ENCODE peak calls at places on chromosome X, in seven cellular contexts. N is fibroblast of the aortic adventitia, R is endothelial cell, B is WTC11, O is psoas muscle, A is Panc1, H is prostate gland. W is an unnamed sample.

GRCh38 chrX:88136328-88136727 is 610.7 kb upstream of the CPXCR1 start:
- DNase-seq in O (no peak), N (no peak), R (no peak), B (no peak), A (no peak), H (no peak), W (no peak)

GRCh38 chrX:43860646-43861370 is 21.4 kb downstream of the MAOB start:
- DNase-seq in H (peak), O (no peak), B (no peak), R (no peak), N (peak), A (no peak), W (no peak)

GRCh38 chrX:141724186-141724585 is 25.6 kb upstream of the SPANXD start:
- DNase-seq in N (no peak), B (no peak), H (no peak), R (no peak), A (no peak), O (no peak), W (no peak)

GRCh38 chrX:18075603-18076002 is 145.1 kb downstream of the BEND2 start:
- DNase-seq in A (no peak), B (no peak), H (no peak), O (no peak), N (no peak), R (no peak), W (no peak)

GRCh38 chrX:103099706-103100105 is 6.8 kb upstream of the NXF3 start:
- DNase-seq in O (no peak), B (no peak), R (no peak), N (no peak), H (no peak), A (no peak), W (no peak)

GRCh38 chrX:66015152-66015827 is 24.6 kb downstream of the VSIG4 start:
- DNase-seq in R (peak), A (no peak), N (no peak), H (no peak), O (no peak), B (no peak), W (peak)

GRCh38 chrX:31440546-31440945 is 368.7 kb upstream of the FTHL17 start:
- DNase-seq in O (no peak), N (no peak), H (no peak), B (no peak), A (no peak), R (no peak), W (no peak)

GRCh38 chrX:13898084-13898483 is 81.2 kb upstream of the GPM6B start:
- DNase-seq in A (no peak), H (no peak), O (no peak), N (peak), B (peak), R (peak), W (no peak)

GRCh38 chrX:122641136-122641535 is 542.9 kb upstream of the GRIA3 start:
- DNase-seq in H (no peak), N (no peak), A (no peak), R (no peak), O (no peak), B (no peak), W (no peak)

GRCh38 chrX:11580789-11581188 is 84.9 kb downstream of the ARHGAP6 start:
- DNase-seq in A (no peak), R (no peak), B (no peak), O (no peak), H (no peak), N (no peak), W (no peak)

GRCh38 chrX:120144178-120144844 is 14.1 kb upstream of the RHOXF2 start:
- DNase-seq in O (no peak), R (no peak), A (no peak), N (no peak), B (peak), H (no peak), W (no peak)

GRCh38 chrX:63761639-63762038 is 23.4 kb downstream of the ARHGEF9 start:
- DNase-seq in A (no peak), R (no peak), O (no peak), B (no peak), H (no peak), N (no peak), W (no peak)

GRCh38 chrX:67100031-67100884 is 443.6 kb upstream of the AR start:
- DNase-seq in A (no peak), N (no peak), R (no peak), H (no peak), B (no peak), O (no peak), W (no peak)

GRCh38 chrX:40784516-40785151 is 49.3 kb upstream of the MED14 start:
- DNase-seq in R (no peak), A (no peak), N (no peak), O (no peak), B (no peak), H (no peak), W (no peak)

GRCh38 chrX:139234898-139235297 is 295.6 kb upstream of the F9 start:
- DNase-seq in H (no peak), N (no peak), O (no peak), R (no peak), A (no peak), B (no peak), W (no peak)

GRCh38 chrX:66019974-66020373 is 19.9 kb downstream of the VSIG4 start:
- DNase-seq in R (no peak), O (no peak), N (no peak), B (no peak), A (no peak), H (no peak), W (no peak)

GRCh38 chrX:80816051-80816450 is 6.4 kb upstream of the BRWD3 start:
- DNase-seq in R (no peak), H (no peak), N (no peak), A (no peak), B (no peak), O (no peak), W (no peak)

GRCh38 chrX:37627602-37628001 is 56.1 kb downstream of the LANCL3 start:
- DNase-seq in O (no peak), A (no peak), N (no peak), H (no peak), R (no peak), B (no peak), W (no peak)

GRCh38 chrX:132171478-132171877 is 43.7 kb upstream of the FRMD7 start:
- DNase-seq in O (no peak), A (no peak), B (no peak), N (peak), H (no peak), R (no peak), W (no peak)

GRCh38 chrX:119758682-119759332 is 419 bp downstream of the SOWAHD start:
- DNase-seq in A (no peak), R (peak), H (no peak), O (peak), N (no peak), B (peak), W (no peak)

GRCh38 chrX:17047224-17047623 is 100.8 kb downstream of the REPS2 start:
- DNase-seq in B (no peak), A (no peak), R (no peak), N (no peak), H (no peak), O (no peak), W (no peak)

GRCh38 chrX:78383594-78383993 is 56.2 kb upstream of the CYSLTR1 start:
- DNase-seq in N (no peak), R (no peak), O (no peak), A (no peak), H (no peak), B (no peak), W (no peak)

GRCh38 chrX:16924631-16925239 is 21.7 kb upstream of the REPS2 start:
- DNase-seq in N (no peak), H (no peak), R (no peak), O (no peak), B (no peak), A (no peak), W (no peak)

GRCh38 chrX:46381630-46382029 is 163.6 kb downstream of the ZNF674 start:
- DNase-seq in A (no peak), R (peak), B (peak), H (no peak), O (no peak), N (peak), W (no peak)

GRCh38 chrX:71366674-71367256 is 608 bp downstream of the TAF1 start:
- DNase-seq in N (peak), R (peak), B (peak), A (no peak), H (no peak), O (peak), W (no peak)

GRCh38 chrX:71637848-71638247 is 19.5 kb upstream of the CXCR3 start:
- DNase-seq in O (no peak), B (no peak), H (no peak), N (peak), R (no peak), A (no peak), W (no peak)

GRCh38 chrX:1910207-1910470 is 295.3 kb downstream of the ASMT start:
- DNase-seq in A (no peak), R (no peak), N (no peak), O (no peak), H (no peak), B (no peak), W (no peak)
- TF ChIP-seq CTCF in A (no peak), R (no peak), N (no peak), O (no peak), H (no peak), B (no peak), W (no peak)

GRCh38 chrX:117982702-117983392 is 133.8 kb downstream of the KLHL13 start:
- DNase-seq in A (no peak), N (no peak), R (no peak), H (no peak), O (no peak), B (no peak), W (no peak)

GRCh38 chrX:117990438-117990837 is 126.2 kb downstream of the KLHL13 start:
- DNase-seq in H (no peak), B (no peak), N (no peak), R (no peak), O (no peak), A (no peak), W (no peak)

GRCh38 chrX:117987376-117987775 is 129.2 kb downstream of the KLHL13 start:
- DNase-seq in H (no peak), N (no peak), R (no peak), O (no peak), B (no peak), A (no peak), W (no peak)

GRCh38 chrX:117989512-117989911 is 127.1 kb downstream of the KLHL13 start:
- DNase-seq in N (no peak), R (no peak), O (no peak), H (no peak), B (no peak), A (no peak), W (no peak)

GRCh38 chrX:117985241-117985640 is 131.4 kb downstream of the KLHL13 start:
- DNase-seq in N (no peak), B (peak), R (peak), A (no peak), O (no peak), H (no peak), W (no peak)
- TF ChIP-seq CTCF in N (no peak), B (peak), R (no peak), A (peak), O (no peak), H (no peak), W (no peak)

DNA sequence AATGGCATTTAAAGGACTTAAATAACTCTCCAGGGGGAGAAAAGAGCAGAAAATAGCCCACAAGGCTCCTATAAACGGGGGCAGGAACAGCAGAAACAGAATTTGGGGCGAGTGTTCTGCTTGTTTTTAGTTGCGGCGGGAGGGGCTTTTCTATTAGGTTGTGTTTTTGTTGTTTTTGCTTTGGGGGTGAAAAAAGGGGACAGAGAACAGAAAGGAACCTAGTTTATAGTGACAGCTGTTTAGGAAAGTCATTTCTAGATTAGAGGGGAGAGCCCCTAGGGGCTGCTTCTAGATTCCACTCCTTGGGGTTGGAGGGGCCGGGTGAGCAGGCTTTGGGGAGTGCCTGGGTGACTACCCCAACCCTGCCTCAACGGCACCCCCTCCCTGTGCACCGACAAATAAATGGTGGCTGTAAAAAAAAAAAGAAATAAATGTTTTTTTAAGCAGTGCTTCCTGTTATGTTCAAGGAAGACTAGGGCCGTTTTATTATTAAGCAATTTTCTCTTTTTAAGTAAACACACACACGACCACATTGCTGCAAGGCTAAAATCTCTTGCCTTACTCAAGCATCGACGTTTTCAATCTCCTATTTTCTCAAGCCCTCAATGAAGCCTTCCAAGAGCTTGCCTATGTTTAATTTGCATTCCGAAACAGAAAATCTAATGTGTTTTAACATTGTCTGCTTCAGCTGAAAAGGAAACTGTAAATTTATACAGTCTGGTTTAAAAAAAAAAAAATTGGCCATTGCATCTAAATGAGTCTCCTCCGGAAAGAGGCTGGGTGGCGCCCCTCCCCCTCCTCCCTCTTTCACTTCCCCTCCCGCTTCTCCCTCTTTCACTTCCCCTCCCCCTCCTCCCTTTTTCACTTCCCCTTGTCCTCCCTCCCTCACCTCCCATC is 123.3 kb upstream of the TBL1X start:
- DNase-seq in B (no peak), N (peak), A (no peak), H (no peak), R (no peak), O (peak), W (peak)
- TF ChIP-seq CTCF in B (no peak), N (no peak), A (peak), H (no peak), R (no peak), O (no peak), W (no peak)

GRCh38 chrX:108736509-108737479 is at the start of gene IRS4:
- DNase-seq in N (no peak), O (no peak), H (peak), A (no peak), R (peak), B (peak), W (no peak)
- TF ChIP-seq CTCF in N (no peak), O (no peak), H (no peak), A (peak), R (no peak), B (no peak), W (no peak)

DNA sequence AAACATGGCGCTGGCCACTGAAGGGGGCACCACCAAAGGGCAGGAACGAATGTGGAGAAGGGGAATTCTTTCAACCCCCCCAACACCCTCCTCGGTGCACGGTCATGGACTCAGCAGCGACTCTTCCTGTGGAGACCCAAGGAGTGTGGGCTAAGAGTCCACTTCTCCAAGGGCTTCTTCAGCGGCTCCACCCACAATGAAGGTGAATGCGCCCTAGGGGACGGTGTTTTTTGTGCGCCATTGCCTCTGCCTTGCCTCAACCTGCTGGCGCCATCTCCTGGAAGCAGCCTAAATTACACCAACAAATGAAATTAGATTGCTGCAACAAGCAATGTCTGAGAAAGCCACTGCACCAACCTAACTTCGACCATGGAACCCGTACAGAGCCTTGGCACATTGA is 169.2 kb upstream of the MAGEB18 start:
- DNase-seq in R (peak), B (peak), N (peak), O (no peak), H (no peak), A (no peak), W (no peak)
- TF ChIP-seq CTCF in R (peak), B (peak), N (peak), O (no peak), H (peak), A (no peak), W (no peak)

DNA sequence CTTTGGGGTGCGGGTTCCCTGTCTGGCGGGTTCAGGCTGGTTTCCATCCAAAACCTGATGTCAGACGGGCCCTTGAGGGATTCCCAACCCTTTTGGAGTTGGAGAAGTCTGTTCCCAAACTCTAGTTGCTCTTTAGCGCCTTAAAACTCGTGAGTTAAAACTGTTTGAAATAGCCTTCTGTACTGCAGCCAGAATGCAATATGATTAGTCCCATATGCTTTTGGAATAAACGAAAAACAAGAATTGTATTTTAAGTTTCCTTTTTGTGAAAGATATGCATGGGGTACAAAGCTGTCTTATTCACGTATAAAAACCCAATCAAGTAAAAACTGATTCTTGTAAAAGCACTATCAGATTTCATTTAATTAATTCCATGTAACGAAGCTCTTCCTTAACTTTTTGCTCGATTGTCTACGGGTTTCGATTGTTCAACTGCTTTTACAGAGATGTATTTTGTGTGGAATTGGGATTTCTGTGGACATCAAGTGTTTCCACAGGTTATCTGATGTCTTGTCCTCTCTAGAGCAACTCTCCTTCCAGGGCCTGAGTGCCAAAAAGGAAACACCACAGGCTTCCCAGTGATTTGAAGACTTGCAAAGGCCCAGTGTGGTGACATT is 49.5 kb downstream of the CLDN34 start:
- DNase-seq in B (no peak), A (no peak), O (no peak), N (peak), H (peak), R (no peak), W (no peak)
- TF ChIP-seq CTCF in B (no peak), A (no peak), O (no peak), N (no peak), H (no peak), R (no peak), W (no peak)

GRCh38 chrX:135435139-135435922 is 13.6 kb downstream of the SMIM10L2A start:
- DNase-seq in R (no peak), N (no peak), B (no peak), A (no peak), H (no peak), O (no peak), W (no peak)

GRCh38 chrX:135435933-135436332 is 14.2 kb downstream of the SMIM10L2A start:
- DNase-seq in H (no peak), A (no peak), O (no peak), B (no peak), N (no peak), R (no peak), W (no peak)

GRCh38 chrX:135436966-135437866 is 15.5 kb downstream of the SMIM10L2A start:
- DNase-seq in N (no peak), B (no peak), H (no peak), O (no peak), R (no peak), A (no peak), W (no peak)

GRCh38 chrX:135437867-135438733 is 16.4 kb downstream of the SMIM10L2A start:
- DNase-seq in N (no peak), R (peak), O (no peak), A (no peak), B (peak), H (no peak), W (no peak)

DNA sequence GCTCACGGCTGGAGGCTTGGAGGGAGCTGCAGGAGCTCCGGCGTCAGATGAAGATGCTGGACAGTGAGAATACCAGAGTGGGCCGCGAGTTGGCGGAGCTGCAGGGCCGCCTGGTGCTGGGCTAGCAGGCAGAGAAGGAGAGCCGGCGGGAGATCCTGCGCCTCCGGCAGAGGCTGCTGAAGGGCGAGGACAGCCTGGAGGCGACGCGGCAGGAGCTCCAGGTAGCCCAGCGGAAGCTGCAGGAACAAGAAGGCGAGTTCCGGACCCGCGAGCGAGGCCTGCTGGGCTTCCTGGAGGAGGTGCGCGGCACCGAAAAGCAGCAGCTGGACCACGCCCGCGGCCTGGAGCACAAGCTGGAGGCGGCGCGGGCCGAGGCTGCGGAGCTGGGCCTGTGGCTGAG is 14.7 kb downstream of the SMIM10L2A start:
- DNase-seq in B (no peak), A (no peak), N (no peak), R (no peak), O (no peak), H (no peak), W (no peak)
- TF ChIP-seq CTCF in B (no peak), A (no peak), N (no peak), R (no peak), O (no peak), H (no peak), W (no peak)

DNA sequence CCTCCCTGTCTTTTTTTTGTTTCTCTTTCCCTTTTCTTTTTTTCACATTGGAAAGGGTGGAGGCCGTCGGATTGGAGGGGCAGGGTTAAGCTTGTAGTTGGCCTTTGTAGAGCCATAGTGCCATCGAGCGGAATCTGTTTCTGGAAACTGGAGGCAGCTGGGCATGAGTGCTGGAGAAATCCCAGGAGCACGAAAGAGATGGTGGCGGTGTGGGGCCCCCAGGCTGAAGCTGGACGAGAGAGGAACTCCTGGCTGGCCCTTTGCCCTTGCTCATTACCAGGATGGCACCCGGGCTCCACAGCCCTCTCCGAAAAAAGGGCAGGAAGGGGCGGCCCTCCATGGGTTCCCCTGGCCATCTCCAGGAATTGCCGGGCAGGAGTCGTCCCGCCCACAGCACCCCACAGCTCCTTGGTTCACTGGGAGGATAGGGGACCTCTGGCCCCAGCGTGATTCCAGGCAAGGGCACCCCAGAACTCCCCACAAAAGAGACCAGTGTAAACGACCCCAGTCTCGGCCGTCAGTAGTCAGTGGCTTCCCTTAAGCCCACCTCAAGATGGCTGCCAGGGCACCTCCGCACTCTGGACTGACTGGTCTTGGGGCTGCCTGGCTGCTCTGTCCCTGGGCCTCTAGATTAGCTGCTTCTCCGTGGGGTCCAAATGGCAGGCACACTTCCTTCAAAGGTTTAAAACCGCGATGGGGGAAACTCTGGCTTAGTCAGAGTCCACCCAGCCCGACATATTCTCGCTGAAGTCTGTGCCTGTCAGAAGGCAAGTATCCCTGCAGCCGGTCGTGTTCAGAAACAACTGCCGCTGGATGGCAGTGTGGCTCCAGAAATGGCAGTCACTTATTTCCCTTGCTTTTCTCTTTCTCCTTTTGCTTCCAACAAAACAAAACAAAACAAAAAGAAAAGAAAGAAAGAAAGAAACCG is 74.1 kb downstream of the NBDY start:
- DNase-seq in R (peak), B (peak), N (peak), H (peak), A (peak), O (peak), W (no peak)
- TF ChIP-seq CTCF in R (no peak), B (no peak), N (peak), H (no peak), A (peak), O (peak), W (peak)